ENCODE peak calls at places on chromosome 6, in four cellular contexts. D is HepG2, E is SK-N-SH, P is GM12878. B is an unnamed sample.
A peak's percentile ranks its signal among the peaks of the same experiment; 100 is the strongest.

GRCh38 chr6:15305496-15305895 is 59.6 kb downstream of the JARID2 start:
- DNase-seq in D (no peak), E (no peak), P (no peak), B (no peak)

GRCh38 chr6:26217714-26218075 is 130.5 kb downstream of the HFE start:
- DNase-seq in D (no peak), E (no peak), P (no peak), B (no peak)

GRCh38 chr6:134870677-134871498 is 79.0 kb downstream of the ALDH8A1 start:
- DNase-seq in D (no peak), E (no peak), P (peak; percentile 65), B (no peak)

GRCh38 chr6:130409394-130410095 is 43.7 kb downstream of the TMEM200A start:
- DNase-seq in D (no peak), E (no peak), P (no peak), B (no peak)

GRCh38 chr6:44198684-44199083 is 18.0 kb upstream of the MYMX start:
- DNase-seq in D (no peak), E (no peak), P (no peak), B (no peak)

GRCh38 chr6:170209354-170210025 is 81.4 kb downstream of the DLL1 start:
- DNase-seq in D (no peak), E (peak; percentile 36), P (no peak), B (no peak)

GRCh38 chr6:154515808-154516207 is 5.3 kb upstream of the CNKSR3 start:
- DNase-seq in D (no peak), E (no peak), P (no peak), B (no peak)

GRCh38 chr6:170434114-170434820 is 118.8 kb downstream of the PSMB1 start:
- DNase-seq in D (peak; percentile 23), E (no peak), P (no peak), B (no peak)

GRCh38 chr6:22042713-22043112 is 254.1 kb downstream of the PRL start:
- DNase-seq in D (no peak), E (no peak), P (no peak), B (no peak)

GRCh38 chr6:109687271-109687721 is 3.7 kb downstream of the AK9 start:
- DNase-seq in D (no peak), E (no peak), P (no peak), B (no peak)

GRCh38 chr6:143176090-143177021 is 115.7 kb downstream of the AIG1 start:
- DNase-seq in D (no peak), E (no peak), P (no peak), B (no peak)

GRCh38 chr6:136591617-136592016 is 41.4 kb upstream of the MAP7 start:
- DNase-seq in D (no peak), E (no peak), P (no peak), B (no peak)

GRCh38 chr6:136598048-136598447 is 47.8 kb upstream of the MAP7 start:
- DNase-seq in D (no peak), E (no peak), P (no peak), B (no peak)

GRCh38 chr6:136592930-136593673 is 42.9 kb upstream of the MAP7 start:
- DNase-seq in D (no peak), E (no peak), P (no peak), B (no peak)

GRCh38 chr6:136594671-136595070 is 44.4 kb upstream of the MAP7 start:
- DNase-seq in D (no peak), E (no peak), P (no peak), B (no peak)

GRCh38 chr6:136593748-136594490 is 43.7 kb upstream of the MAP7 start:
- DNase-seq in D (peak; percentile 19), E (no peak), P (peak; percentile 94), B (no peak)
- TF ChIP-seq PBX3 in D (no peak), E (peak; percentile 79), P (peak; percentile 34), B (no peak)

GRCh38 chr6:144263786-144264185 is 21.3 kb upstream of the UTRN start:
- DNase-seq in D (no peak), E (no peak), P (no peak), B (no peak)

GRCh38 chr6:144266091-144266649 is 19.0 kb upstream of the UTRN start:
- DNase-seq in D (no peak), E (no peak), P (no peak), B (peak; percentile 37)

GRCh38 chr6:144265061-144265357 is 20.1 kb upstream of the UTRN start:
- DNase-seq in D (peak; percentile 71), E (no peak), P (no peak), B (peak; percentile 21)

GRCh38 chr6:144265390-144265789 is 19.7 kb upstream of the UTRN start:
- DNase-seq in D (peak; percentile 67), E (no peak), P (peak; percentile 28), B (peak; percentile 66)

DNA sequence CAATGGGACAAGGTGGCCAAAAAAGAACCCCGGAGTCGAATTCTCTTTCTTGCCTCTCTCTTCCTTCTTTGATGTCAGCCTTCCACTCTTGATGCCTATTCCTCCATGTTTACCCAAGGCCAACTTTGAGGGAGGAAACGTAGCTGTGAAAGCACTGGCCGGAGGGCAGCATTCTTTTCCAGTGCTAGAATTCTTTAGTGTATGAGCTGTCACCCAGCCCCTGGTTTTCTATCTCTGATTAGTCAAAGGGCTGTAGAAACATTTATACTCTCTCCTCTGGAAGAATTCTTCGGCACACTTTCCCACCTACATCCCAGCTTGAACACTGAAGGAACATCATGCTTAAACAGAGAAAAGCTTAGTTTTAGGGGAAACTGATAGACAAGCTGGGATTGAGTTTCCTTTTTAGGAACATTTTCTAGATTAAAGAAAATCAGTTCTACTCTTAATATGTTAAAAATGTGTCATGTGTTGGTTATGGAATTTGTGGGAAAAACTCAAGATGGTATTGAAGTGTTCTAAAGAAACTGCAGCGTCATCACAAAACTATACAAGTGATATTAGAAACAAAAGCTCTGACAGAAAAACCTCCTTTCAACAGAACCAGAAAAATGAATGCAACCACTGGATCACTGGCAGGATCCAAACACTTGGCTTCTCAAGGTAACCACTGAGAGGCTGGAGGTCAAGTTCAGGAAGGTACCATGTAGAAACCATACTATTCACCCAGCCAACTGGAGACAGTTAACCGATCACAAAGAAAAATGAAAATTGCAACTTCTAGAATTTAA is 20.7 kb upstream of the UTRN start:
- DNase-seq in D (peak; percentile 87), E (no peak), P (no peak), B (peak; percentile 90)
- TF ChIP-seq PBX3 in D (no peak), E (no peak), P (no peak), B (no peak)

GRCh38 chr6:131948221-131948661 is 2.9 kb downstream of the CCN2 start:
- DNase-seq in D (peak; percentile 50), E (no peak), P (no peak), B (no peak)
- TF ChIP-seq PBX3 in D (no peak), E (no peak), P (no peak), B (no peak)

GRCh38 chr6:33742837-33743236 is 3.9 kb downstream of the IP6K3 start:
- DNase-seq in D (no peak), E (no peak), P (no peak), B (no peak)
- TF ChIP-seq PBX3 in D (no peak), E (no peak), P (no peak), B (no peak)

DNA sequence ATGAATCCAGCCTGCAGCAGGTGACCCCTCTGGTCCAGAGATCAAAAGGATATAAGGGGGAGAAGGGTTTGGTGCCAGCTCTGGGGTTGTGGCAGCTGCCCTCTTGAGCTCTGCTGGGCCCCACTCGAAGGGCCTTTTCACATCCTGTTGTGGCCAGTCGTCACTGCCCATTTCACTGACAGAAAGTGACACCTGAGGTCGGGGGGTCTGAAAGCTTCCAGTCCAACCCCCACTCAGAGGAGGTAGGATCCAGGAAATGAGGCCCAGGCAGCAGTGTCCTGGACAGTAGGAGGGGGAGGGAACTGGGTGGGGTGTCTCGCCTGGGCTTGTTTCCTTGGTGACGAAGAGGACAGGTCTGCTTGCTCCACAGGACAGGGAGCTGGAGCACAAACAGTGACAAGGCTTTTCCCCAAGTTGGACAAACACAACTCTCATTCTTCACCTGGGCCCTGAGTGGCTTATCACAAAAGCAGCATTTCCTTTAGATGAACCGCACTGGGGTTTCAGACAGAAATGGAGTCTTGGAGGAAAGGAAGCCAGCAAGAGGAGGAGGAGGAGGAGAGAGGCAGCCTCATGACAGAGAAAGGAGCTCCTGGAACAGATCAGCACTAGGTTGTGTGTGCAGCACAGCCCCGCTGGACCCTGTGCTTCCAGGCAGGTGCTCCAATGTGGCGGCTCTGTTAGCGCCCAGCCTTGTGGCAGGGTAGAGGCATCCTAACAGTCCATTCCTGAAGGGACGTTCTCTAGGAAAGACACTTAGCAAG is 11.0 kb downstream of the FRS3 start:
- DNase-seq in D (peak; percentile 94), E (peak; percentile 41), P (no peak), B (no peak)
- TF ChIP-seq PBX3 in D (no peak), E (no peak), P (no peak), B (no peak)

GRCh38 chr6:39082310-39082709 is 32.7 kb downstream of the SAYSD1 start:
- DNase-seq in D (no peak), E (no peak), P (no peak), B (no peak)

GRCh38 chr6:39080246-39080875 is 31.8 kb downstream of the GLP1R start:
- DNase-seq in D (no peak), E (no peak), P (no peak), B (no peak)

GRCh38 chr6:39084506-39084905 is 30.5 kb downstream of the SAYSD1 start:
- DNase-seq in D (no peak), E (no peak), P (no peak), B (no peak)

GRCh38 chr6:39085129-39085528 is 29.9 kb downstream of the SAYSD1 start:
- DNase-seq in D (no peak), E (no peak), P (no peak), B (no peak)

GRCh38 chr6:39083111-39083702 is 31.8 kb downstream of the SAYSD1 start:
- DNase-seq in D (no peak), E (no peak), P (no peak), B (no peak)
- TF ChIP-seq PBX3 in D (no peak), E (no peak), P (no peak), B (no peak)